ENCODE peak calls at places on chromosome 22, in six cellular contexts. U, E, O, D, V and R are unnamed samples.

GRCh38 chr22:46813816-46814597 is 51.6 kb downstream of the TBC1D22A start:
- DNase-seq in U (no peak), E (no peak), O (no peak), D (peak; percentile 54), V (no peak), R (peak; percentile 34)

GRCh38 chr22:17152971-17153370 is 6.1 kb downstream of the HDHD5 start:
- DNase-seq in U (no peak), E (peak; percentile 46), O (peak; percentile 40), D (no peak), V (no peak), R (no peak)

GRCh38 chr22:19723165-19723989 is at the start of gene GP1BB:
- DNase-seq in U (peak; percentile 85), E (peak; percentile 37), O (peak; percentile 31), D (peak; percentile 39), V (no peak), R (no peak)

GRCh38 chr22:45717787-45718186 is 46.2 kb downstream of the ATXN10 start:
- DNase-seq in U (no peak), E (no peak), O (no peak), D (no peak), V (no peak), R (no peak)

GRCh38 chr22:20648306-20648903 is 125.5 kb upstream of the SERPIND1 start:
- DNase-seq in U (no peak), E (no peak), O (no peak), D (no peak), V (no peak), R (no peak)

GRCh38 chr22:23113847-23114720 is 27.7 kb downstream of the RSPH14 start:
- DNase-seq in U (no peak), E (no peak), O (no peak), D (no peak), V (no peak), R (no peak)

GRCh38 chr22:40218152-40218551 is 40.4 kb downstream of the TNRC6B start:
- DNase-seq in U (no peak), E (no peak), O (no peak), D (no peak), V (no peak), R (no peak)

GRCh38 chr22:49007013-49007653 is 820.5 kb downstream of the BRD1 start:
- DNase-seq in U (no peak), E (no peak), O (no peak), D (no peak), V (no peak), R (peak; percentile 81)

GRCh38 chr22:20021196-20022181 is 579 bp downstream of the TANGO2 start:
- DNase-seq in U (peak; percentile 93), E (peak; percentile 42), O (peak; percentile 79), D (peak; percentile 42), V (no peak), R (no peak)

GRCh38 chr22:29016067-29016938 is 45.3 kb downstream of the C22orf31 start:
- DNase-seq in U (no peak), E (no peak), O (no peak), D (no peak), V (no peak), R (no peak)

GRCh38 chr22:21951931-21952465 is 650 bp downstream of the PPM1F start:
- DNase-seq in U (peak; percentile 58), E (peak; percentile 44), O (peak; percentile 51), D (peak; percentile 51), V (no peak), R (no peak)

GRCh38 chr22:40224702-40225101 is 47.0 kb downstream of the TNRC6B start:
- DNase-seq in U (no peak), E (no peak), O (no peak), D (no peak), V (no peak), R (no peak)

GRCh38 chr22:44859641-44860040 is 107.3 kb downstream of the ARHGAP8 start:
- DNase-seq in U (no peak), E (no peak), O (no peak), D (no peak), V (no peak), R (no peak)

GRCh38 chr22:30705710-30706651 is 11.3 kb downstream of the OSBP2 start:
- DNase-seq in U (no peak), E (peak; percentile 22), O (peak; percentile 11), D (no peak), V (no peak), R (no peak)

GRCh38 chr22:35202376-35202775 is 54.9 kb upstream of the HMGXB4 start:
- DNase-seq in U (no peak), E (no peak), O (no peak), D (no peak), V (no peak), R (no peak)

GRCh38 chr22:50085211-50085999 is at the start of gene MLC1:
- DNase-seq in U (no peak), E (no peak), O (no peak), D (no peak), V (no peak), R (peak; percentile 94)

GRCh38 chr22:48660795-48661740 is 1166.6 kb downstream of the BRD1 start:
- DNase-seq in U (no peak), E (no peak), O (no peak), D (no peak), V (no peak), R (no peak)

GRCh38 chr22:47452184-47452583 is 689.7 kb downstream of the TBC1D22A start:
- DNase-seq in U (no peak), E (no peak), O (no peak), D (no peak), V (no peak), R (no peak)

GRCh38 chr22:37571258-37571991 is 8.5 kb downstream of the LGALS2 start:
- DNase-seq in U (peak; percentile 23), E (no peak), O (peak; percentile 65), D (no peak), V (no peak), R (no peak)

GRCh38 chr22:49299821-49300231 is 527.8 kb downstream of the BRD1 start:
- DNase-seq in U (no peak), E (no peak), O (no peak), D (no peak), V (peak; percentile 73), R (peak; percentile 82)

GRCh38 chr22:36386351-36386899 is 1.3 kb downstream of the MYH9 start:
- DNase-seq in U (no peak), E (peak; percentile 69), O (no peak), D (peak; percentile 32), V (no peak), R (no peak)
- TF ChIP-seq CTCF in U (no peak), E (no peak), O (no peak), D (no peak), V (no peak), R (no peak)

GRCh38 chr22:38685761-38686160 is 4.0 kb downstream of the TOMM22 start:
- DNase-seq in U (no peak), E (no peak), O (no peak), D (no peak), V (no peak), R (no peak)

DNA sequence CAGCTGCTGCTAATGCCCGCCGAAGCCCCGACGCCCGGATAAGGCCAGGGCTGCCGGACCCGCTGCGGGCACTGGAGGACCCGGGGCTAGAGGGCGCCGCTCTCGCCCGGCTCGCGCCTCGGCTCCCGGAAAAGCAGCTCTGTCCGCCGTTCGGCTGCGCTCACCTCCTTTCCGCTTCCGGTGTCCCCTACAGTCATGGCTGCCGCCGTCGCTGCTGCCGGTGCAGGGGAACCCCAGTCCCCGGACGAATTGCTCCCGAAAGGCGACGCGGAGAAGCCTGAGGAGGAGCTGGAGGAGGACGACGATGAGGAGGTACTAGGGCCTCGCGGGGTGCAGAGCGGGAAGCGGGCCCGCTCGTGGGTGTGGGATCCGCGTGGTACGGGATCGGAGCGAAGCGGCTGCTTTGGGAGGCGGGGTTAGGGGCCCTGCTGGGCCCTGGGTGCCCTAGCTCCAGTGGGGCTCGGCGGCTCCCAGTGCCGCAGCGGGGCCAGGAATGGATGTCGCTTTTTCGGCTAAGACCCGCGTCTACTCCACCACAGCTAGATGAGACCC is at the start of gene TOMM22:
- DNase-seq in U (peak; percentile 92), E (peak; percentile 91), O (peak; percentile 88), D (peak; percentile 88), V (peak; percentile 93), R (no peak)
- TF ChIP-seq POLR2A in U (no peak), E (peak; percentile 85), O (peak; percentile 49), D (peak; percentile 65), V (peak; percentile 71), R (no peak)

DNA sequence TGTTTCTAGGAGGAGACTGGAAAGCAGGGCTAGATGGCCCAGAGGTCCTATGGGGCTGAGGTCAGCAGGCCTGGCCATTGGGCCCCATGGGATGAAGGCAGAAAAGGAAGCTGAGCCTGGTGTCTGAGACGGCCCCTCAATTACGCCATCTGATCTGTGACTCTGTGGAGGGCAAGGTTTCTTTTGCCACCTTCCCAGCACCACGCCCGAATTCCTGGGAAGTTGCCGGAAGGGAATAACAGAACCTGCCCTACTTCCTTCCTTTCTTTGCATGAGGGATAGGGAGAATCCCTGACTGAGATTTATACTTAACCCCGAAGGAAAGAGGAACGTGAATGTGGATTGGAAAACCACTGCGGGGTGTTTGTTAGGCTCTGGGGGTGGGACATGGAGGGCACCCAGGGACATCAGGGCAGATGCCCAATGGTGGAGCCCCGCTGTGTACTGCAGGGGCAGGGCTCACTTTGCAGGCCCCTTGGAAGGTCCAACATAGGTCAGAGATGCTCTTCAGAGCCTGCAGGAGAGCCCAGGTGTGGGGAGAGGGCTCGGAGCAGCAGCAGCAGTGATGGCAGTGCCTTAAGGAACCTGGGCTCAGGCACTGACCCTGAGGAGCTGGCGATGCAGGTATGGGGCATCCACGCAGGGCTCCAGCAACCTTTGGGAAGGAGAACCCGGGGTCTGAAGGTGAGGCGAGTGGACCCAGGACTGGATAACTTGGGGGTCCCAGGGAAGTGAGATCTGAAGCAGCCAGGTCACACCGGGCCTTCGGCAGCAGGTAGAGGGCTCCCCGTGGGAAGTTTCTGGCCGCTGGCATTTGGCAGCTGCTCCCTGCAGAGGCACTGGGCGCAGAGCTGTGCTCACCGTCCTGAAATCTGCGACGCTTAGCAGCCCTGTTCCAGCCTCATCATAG is 118.4 kb downstream of the MPPED1 start:
- DNase-seq in U (no peak), E (no peak), O (no peak), D (no peak), V (no peak), R (no peak)
- H3K27ac ChIP-seq in U (no peak overlapping the region), E (no peak overlapping the region), O (no peak overlapping the region), D (no peak overlapping the region), V (no peak overlapping the region), R (no peak overlapping the region)

GRCh38 chr22:24541681-24542515 is 13.0 kb downstream of the GUCD1 start:
- DNase-seq in U (no peak), E (no peak), O (no peak), D (no peak), V (no peak), R (no peak)

GRCh38 chr22:24543068-24543675 is 11.8 kb downstream of the GUCD1 start:
- DNase-seq in U (no peak), E (no peak), O (no peak), D (no peak), V (no peak), R (no peak)

GRCh38 chr22:24543679-24544243 is 11.2 kb downstream of the GUCD1 start:
- DNase-seq in U (no peak), E (no peak), O (no peak), D (no peak), V (no peak), R (no peak)

GRCh38 chr22:24540470-24540869 is 14.5 kb downstream of the GUCD1 start:
- DNase-seq in U (no peak), E (no peak), O (no peak), D (no peak), V (no peak), R (no peak)

DNA sequence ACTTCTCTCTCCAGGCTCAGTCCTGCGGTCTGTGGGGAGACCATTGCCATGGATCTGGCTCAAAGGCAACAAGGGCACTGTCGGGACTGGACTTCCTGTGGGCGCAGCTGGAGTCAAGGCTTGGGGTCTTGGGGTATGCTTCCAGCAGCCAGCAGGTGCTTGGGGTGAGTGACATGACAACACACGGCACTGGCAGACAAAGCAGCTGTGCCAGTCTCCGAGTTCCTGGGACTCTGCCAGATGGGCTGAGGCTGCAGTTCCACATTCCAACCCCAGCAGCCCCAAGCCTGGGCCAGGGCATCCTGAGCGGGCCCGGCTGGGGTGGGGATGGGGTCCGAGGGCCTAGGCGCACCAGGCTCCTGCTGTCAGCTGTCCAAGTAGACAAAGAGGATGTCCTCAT is 12.3 kb downstream of the GUCD1 start:
- DNase-seq in U (peak; percentile 79), E (no peak), O (peak; percentile 63), D (no peak), V (no peak), R (no peak)
- TF ChIP-seq CTCF in U (no peak), E (no peak), O (no peak), D (no peak), V (no peak), R (no peak)